ENCODE peak calls at places on chromosomes 7 and 10, in ten cellular contexts. L is BJ, Y is cardiac fibroblast, V is A673, I is K562, W is lower lobe of right lung, M is tibial artery, Q is astrocyte of the spinal cord, F is astrocyte of the cerebellum, N is mesothelial cell of epicardium. P is an unnamed sample.

GRCh38 chr10:103765981-103766380 is 89.4 kb downstream of the SH3PXD2A start:
- DNase-seq in L (no peak), Y (no peak), V (no peak), I (no peak), W (no peak), M (no peak), Q (peak), F (no peak), N (no peak), P (no peak)

GRCh38 chr10:103814626-103815370 is 40.6 kb downstream of the SH3PXD2A start:
- DNase-seq in L (no peak), Y (no peak), V (no peak), I (no peak), W (no peak), M (peak), Q (no peak), F (no peak), N (no peak), P (no peak)

GRCh38 chr10:130739016-130739756 is 572.3 kb downstream of the TCERG1L start:
- DNase-seq in L (no peak), Y (no peak), V (no peak), I (no peak), W (no peak), M (peak), Q (no peak), F (no peak), N (peak), P (no peak)

GRCh38 chr10:58178811-58179210 is 88.9 kb downstream of the IPMK start:
- DNase-seq in L (no peak), Y (peak), V (no peak), I (no peak), W (no peak), M (no peak), Q (peak), F (no peak), N (no peak), P (no peak)

GRCh38 chr10:1515780-1516491 is 221.4 kb downstream of the ADARB2 start:
- DNase-seq in L (no peak), Y (no peak), V (no peak), I (no peak), W (no peak), M (no peak), Q (no peak), F (no peak), N (no peak), P (no peak)

GRCh38 chr10:9244880-9245279 is 1190.4 kb downstream of the GATA3 start:
- DNase-seq in L (no peak), Y (no peak), V (peak), I (no peak), W (no peak), M (no peak), Q (no peak), F (no peak), N (no peak), P (no peak)

GRCh38 chr7:29946428-29947186 is 43.0 kb downstream of the SCRN1 start:
- DNase-seq in L (no peak), Y (peak), V (peak), I (peak), W (no peak), M (no peak), Q (peak), F (no peak), N (no peak), P (peak)

GRCh38 chr10:13971586-13972475 is 358.9 kb downstream of the FRMD4A start:
- DNase-seq in L (no peak), Y (peak), V (no peak), I (no peak), W (no peak), M (no peak), Q (peak), F (peak), N (no peak), P (no peak)

GRCh38 chr10:28922127-28922526 is 244.8 kb downstream of the BAMBI start:
- DNase-seq in L (no peak), Y (no peak), V (no peak), I (no peak), W (no peak), M (no peak), Q (peak), F (no peak), N (no peak), P (no peak)

GRCh38 chr10:5587151-5588079 is 62.7 kb downstream of the CALML3 start:
- DNase-seq in L (no peak), Y (peak), V (no peak), I (no peak), W (peak), M (peak), Q (no peak), F (no peak), N (no peak), P (no peak)

GRCh38 chr7:48441848-48442492 is 270.7 kb downstream of the ABCA13 start:
- DNase-seq in L (no peak), Y (no peak), V (no peak), I (no peak), W (no peak), M (no peak), Q (no peak), F (no peak), N (no peak), P (no peak)

GRCh38 chr10:111872591-111872990 is 311.0 kb downstream of the GPAM start:
- DNase-seq in L (no peak), Y (no peak), V (no peak), I (no peak), W (no peak), M (no peak), Q (no peak), F (no peak), N (no peak), P (no peak)

GRCh38 chr10:46536781-46537180 is 19.7 kb downstream of the GPRIN2 start:
- DNase-seq in L (no peak), Y (no peak), V (no peak), I (no peak), W (no peak), M (peak), Q (no peak), F (no peak), N (no peak), P (no peak)

GRCh38 chr10:4533626-4534025 is 292.4 kb upstream of the AKR1E2 start:
- DNase-seq in L (no peak), Y (peak), V (no peak), I (no peak), W (no peak), M (no peak), Q (no peak), F (no peak), N (no peak), P (no peak)

GRCh38 chr7:157558875-157559595 is 222.2 kb downstream of the DNAJB6 start:
- DNase-seq in L (no peak), Y (no peak), V (no peak), I (no peak), W (peak), M (peak), Q (no peak), F (no peak), N (no peak), P (no peak)

GRCh38 chr10:109993551-109993950 is 14.2 kb upstream of the ADD3 start:
- DNase-seq in L (no peak), Y (no peak), V (no peak), I (no peak), W (no peak), M (no peak), Q (no peak), F (no peak), N (no peak), P (no peak)

GRCh38 chr7:141409219-141409618 is 142.0 kb upstream of the AGK start:
- DNase-seq in L (no peak), Y (no peak), V (no peak), I (no peak), W (no peak), M (no peak), Q (no peak), F (no peak), N (no peak), P (no peak)

GRCh38 chr7:111292026-111292430 is 201.1 kb downstream of the LRRN3 start:
- DNase-seq in L (peak), Y (peak), V (peak), I (no peak), W (no peak), M (no peak), Q (peak), F (peak), N (no peak), P (no peak)

GRCh38 chr7:116888895-116889294 is 26.5 kb downstream of the CAPZA2 start:
- DNase-seq in L (no peak), Y (no peak), V (no peak), I (no peak), W (no peak), M (no peak), Q (no peak), F (no peak), N (no peak), P (no peak)

GRCh38 chr10:4170633-4171314 is 385.8 kb upstream of the KLF6 start:
- DNase-seq in L (no peak), Y (no peak), V (no peak), I (no peak), W (no peak), M (no peak), Q (no peak), F (no peak), N (no peak), P (no peak)

GRCh38 chr7:50450691-50451051 is 521 bp upstream of the FIGNL1 start:
- DNase-seq in L (no peak), Y (no peak), V (no peak), I (no peak), W (peak), M (peak), Q (no peak), F (no peak), N (no peak), P (no peak)

GRCh38 chr7:917255-918117 is 37.0 kb downstream of the ADAP1 start:
- DNase-seq in L (no peak), Y (no peak), V (no peak), I (no peak), W (peak), M (peak), Q (no peak), F (no peak), N (no peak), P (no peak)

GRCh38 chr7:94001396-94001795 is 2.8 kb downstream of the BET1 start:
- DNase-seq in L (peak), Y (no peak), V (no peak), I (no peak), W (no peak), M (no peak), Q (no peak), F (no peak), N (no peak), P (no peak)

GRCh38 chr7:1386623-1387220 is 72.5 kb downstream of the MICALL2 start:
- DNase-seq in L (no peak), Y (no peak), V (no peak), I (no peak), W (no peak), M (no peak), Q (no peak), F (no peak), N (no peak), P (no peak)

GRCh38 chr7:100406767-100407166 is 21.7 kb downstream of the ZCWPW1 start:
- DNase-seq in L (no peak), Y (peak), V (no peak), I (no peak), W (no peak), M (no peak), Q (peak), F (peak), N (no peak), P (no peak)
- TF ChIP-seq CTCF in L (no peak), Y (no peak), V (no peak), I (no peak), W (no peak), M (no peak), Q (no peak), F (peak), N (no peak), P (no peak)

DNA sequence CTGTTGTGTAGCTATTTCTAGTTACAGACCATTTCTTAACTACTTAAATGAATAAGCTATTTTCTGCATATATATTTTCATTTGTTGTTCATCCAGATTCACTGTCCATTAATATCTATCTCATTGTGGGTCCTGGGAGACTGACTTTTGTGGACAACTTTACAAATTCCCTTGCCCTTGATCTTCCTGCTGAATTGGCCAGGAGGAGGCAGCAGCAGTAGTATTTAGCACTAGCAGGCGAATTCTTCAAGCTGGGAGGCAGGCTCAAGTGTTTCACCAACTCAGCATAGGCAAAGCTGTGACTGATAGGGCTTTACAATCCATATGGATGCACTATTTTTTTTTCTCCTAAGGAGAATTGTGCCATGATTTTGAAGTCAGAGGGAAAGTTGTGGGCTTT is 461.0 kb upstream of the NRG3 start:
- DNase-seq in L (no peak), Y (no peak), V (no peak), I (no peak), W (no peak), M (no peak), Q (no peak), F (no peak), N (no peak), P (peak)
- TF ChIP-seq CTCF in L (no peak), Y (no peak), V (no peak), I (no peak), W (no peak), M (no peak), Q (no peak), F (no peak), N (no peak), P (no peak)

GRCh38 chr10:97040706-97041105 is 145.1 kb downstream of the SLIT1 start:
- DNase-seq in L (no peak), Y (no peak), V (no peak), I (no peak), W (no peak), M (no peak), Q (no peak), F (no peak), N (no peak), P (no peak)
- TF ChIP-seq CTCF in L (no peak), Y (no peak), V (no peak), I (no peak), W (no peak), M (no peak), Q (no peak), F (no peak), N (no peak), P (no peak)

GRCh38 chr7:130814753-130815152 is 80.7 kb upstream of the KLF14 start:
- DNase-seq in L (no peak), Y (peak), V (peak), I (no peak), W (no peak), M (no peak), Q (peak), F (no peak), N (no peak), P (no peak)
- TF ChIP-seq CTCF in L (peak), Y (peak), V (peak), I (peak), W (peak), M (peak), Q (peak), F (peak), N (no peak), P (peak)

DNA sequence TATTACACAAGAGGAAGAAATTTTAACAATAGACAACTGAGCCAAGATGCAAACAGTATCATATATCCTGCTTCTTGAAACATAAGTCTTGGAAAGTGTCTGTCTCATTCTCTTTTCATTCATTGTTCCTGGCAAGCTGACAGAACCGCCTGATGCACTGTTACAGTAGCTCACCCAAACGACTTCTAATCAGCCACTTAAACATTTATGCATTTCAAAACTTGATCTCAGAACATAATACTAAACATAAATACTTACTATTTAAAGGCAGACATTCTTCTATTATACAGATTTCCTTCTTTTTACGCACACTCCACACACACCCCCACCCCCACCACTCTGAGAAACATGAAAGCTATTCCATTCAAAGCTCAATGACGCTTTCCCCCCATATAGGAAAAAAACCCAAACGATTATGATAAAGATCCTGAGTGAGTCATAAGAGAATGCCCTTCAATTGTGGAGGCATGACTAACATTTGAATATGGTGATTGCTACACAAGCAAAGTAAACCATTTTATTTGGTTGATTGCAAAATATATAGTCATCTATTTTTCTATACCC is 30.5 kb downstream of the SHTN1 start:
- DNase-seq in L (peak), Y (peak), V (peak), I (no peak), W (no peak), M (no peak), Q (peak), F (peak), N (no peak), P (no peak)
- TF ChIP-seq CTCF in L (no peak), Y (no peak), V (no peak), I (no peak), W (no peak), M (no peak), Q (no peak), F (no peak), N (no peak), P (no peak)

DNA sequence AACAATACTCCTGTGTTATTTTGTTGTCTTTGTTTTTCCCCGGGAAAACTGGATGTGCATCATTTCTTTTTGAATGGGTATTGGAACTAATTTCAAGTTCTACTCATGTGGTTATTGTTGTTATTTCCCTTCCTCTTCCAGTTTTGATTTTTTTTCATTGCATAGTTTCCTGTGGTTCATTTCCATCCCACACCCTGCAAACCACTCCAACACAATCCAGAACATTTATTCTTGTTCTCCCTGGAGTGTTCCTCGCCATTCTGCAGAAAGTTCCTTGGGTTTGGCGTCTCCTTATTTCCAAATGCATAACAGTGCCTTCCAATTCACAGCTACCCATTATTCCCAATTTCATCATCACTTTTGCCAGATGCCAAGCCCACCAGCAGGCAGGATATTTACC is 775.1 kb downstream of the TNS3 start:
- DNase-seq in L (no peak), Y (no peak), V (no peak), I (no peak), W (no peak), M (no peak), Q (no peak), F (no peak), N (no peak), P (no peak)
- TF ChIP-seq CTCF in L (no peak), Y (no peak), V (no peak), I (no peak), W (no peak), M (no peak), Q (no peak), F (no peak), N (no peak), P (no peak)

GRCh38 chr7:27737178-27737577 is 2.8 kb upstream of the TAX1BP1 start:
- DNase-seq in L (no peak), Y (no peak), V (no peak), I (no peak), W (no peak), M (no peak), Q (no peak), F (no peak), N (no peak), P (no peak)

GRCh38 chr7:27739301-27739913 is 555 bp upstream of the TAX1BP1 start:
- DNase-seq in L (no peak), Y (peak), V (no peak), I (peak), W (peak), M (no peak), Q (no peak), F (peak), N (no peak), P (no peak)

GRCh38 chr7:27737591-27737990 is 2.4 kb upstream of the TAX1BP1 start:
- DNase-seq in L (no peak), Y (no peak), V (no peak), I (no peak), W (no peak), M (no peak), Q (no peak), F (no peak), N (no peak), P (no peak)

GRCh38 chr7:27740449-27741086 is 606 bp downstream of the TAX1BP1 start:
- DNase-seq in L (no peak), Y (peak), V (peak), I (peak), W (peak), M (peak), Q (peak), F (peak), N (peak), P (peak)

GRCh38 chr7:27739914-27740448 is at the start of gene TAX1BP1:
- DNase-seq in L (peak), Y (peak), V (peak), I (peak), W (peak), M (peak), Q (peak), F (peak), N (peak), P (peak)
- TF ChIP-seq CTCF in L (no peak), Y (no peak), V (no peak), I (no peak), W (no peak), M (no peak), Q (no peak), F (no peak), N (no peak), P (no peak)

DNA sequence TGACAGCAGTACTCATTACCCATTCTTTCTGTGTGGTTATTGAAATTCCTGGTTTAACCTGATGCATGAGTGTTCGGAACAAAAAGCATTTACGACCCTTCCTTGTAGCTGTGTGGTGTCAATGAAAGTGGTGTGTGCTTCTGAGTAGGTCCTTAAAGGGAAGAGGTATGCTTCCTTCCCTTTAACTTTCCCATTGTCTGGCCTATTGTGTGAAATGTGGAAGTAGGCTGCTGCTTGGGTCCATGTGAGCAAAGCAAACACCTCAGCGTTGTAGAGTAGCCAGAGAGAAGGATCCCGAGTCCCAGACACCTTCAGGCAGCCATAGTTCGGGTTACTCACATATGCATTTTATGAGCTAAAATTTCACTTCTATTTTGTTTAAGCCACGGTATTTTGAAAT is 74.7 kb downstream of the TSPAN12 start:
- DNase-seq in L (no peak), Y (no peak), V (no peak), I (no peak), W (no peak), M (no peak), Q (no peak), F (no peak), N (no peak), P (no peak)
- TF ChIP-seq CTCF in L (no peak), Y (no peak), V (no peak), I (no peak), W (no peak), M (no peak), Q (no peak), F (no peak), N (no peak), P (no peak)

P was measured in endothelial cell.